ENCODE peak calls at places on chromosomes 16 and 17, in eight cellular contexts. F, N, X, J, C, T, Q and B are unnamed samples.

GRCh38 chr16:85029413-85029794 is 1.8 kb downstream of the KIAA0513 start:
- DNase-seq in Q (peak), T (no peak), J (peak), F (peak), N (no peak), C (peak), X (no peak), B (no peak)

GRCh38 chr16:54233626-54234025 is 53.0 kb downstream of the IRX3 start:
- DNase-seq in N (no peak), C (no peak), F (no peak), T (no peak), Q (no peak), X (no peak), J (no peak), B (no peak)

GRCh38 chr17:78745407-78746088 is 36.5 kb downstream of the CYTH1 start:
- DNase-seq in Q (no peak), F (peak), X (peak), T (no peak), J (peak), N (no peak), C (no peak), B (no peak)

GRCh38 chr17:48676963-48677558 is 45.3 kb downstream of the PRAC1 start:
- DNase-seq in F (no peak), C (no peak), J (no peak), T (no peak), N (no peak), Q (no peak), X (no peak), B (no peak)

GRCh38 chr17:17062356-17062755 is 20.1 kb downstream of the MPRIP start:
- DNase-seq in Q (no peak), J (no peak), X (peak), F (no peak), N (no peak), T (no peak), C (no peak), B (no peak)

GRCh38 chr16:14215941-14216340 is 144.8 kb downstream of the MRTFB start:
- DNase-seq in T (no peak), N (no peak), Q (no peak), C (no peak), F (no peak), J (no peak), X (no peak), B (no peak)

GRCh38 chr16:24995469-24995868 is 19.7 kb downstream of the ARHGAP17 start:
- DNase-seq in Q (no peak), C (no peak), X (no peak), J (no peak), T (no peak), F (no peak), N (no peak), B (no peak)

GRCh38 chr17:35889818-35890773 is 9.9 kb upstream of the CCL5 start:
- DNase-seq in F (peak), X (peak), Q (no peak), C (no peak), J (peak), N (peak), T (no peak), B (peak)

GRCh38 chr16:20660325-20660724 is 37.2 kb downstream of the ACSM1 start:
- DNase-seq in T (no peak), C (no peak), Q (no peak), J (no peak), X (no peak), F (no peak), N (no peak), B (no peak)

GRCh38 chr17:17151962-17152361 is 54.2 kb downstream of the PLD6 start:
- DNase-seq in Q (no peak), N (no peak), F (peak), C (no peak), J (peak), T (no peak), X (peak), B (peak)

GRCh38 chr17:78365561-78366108 is 5.8 kb upstream of the SOCS3 start:
- DNase-seq in Q (no peak), N (no peak), X (peak), C (no peak), T (no peak), J (no peak), F (peak), B (no peak)

GRCh38 chr16:12907670-12908233 is 6.4 kb downstream of the SHISA9 start:
- DNase-seq in J (no peak), C (no peak), X (no peak), Q (no peak), N (no peak), T (no peak), F (peak), B (no peak)

GRCh38 chr17:58329808-58330543 is 1.4 kb upstream of the TSPOAP1 start:
- DNase-seq in Q (no peak), C (peak), N (no peak), X (no peak), T (no peak), F (no peak), J (no peak), B (no peak)

GRCh38 chr17:82396601-82397435 is 21.3 kb upstream of the HEXD start:
- DNase-seq in X (peak), N (no peak), C (no peak), Q (no peak), F (peak), T (no peak), J (no peak), B (no peak)

GRCh38 chr17:30556374-30557332 is 79.4 kb downstream of the GOSR1 start:
- DNase-seq in Q (no peak), T (no peak), C (no peak), N (no peak), F (no peak), J (no peak), X (no peak), B (no peak)

GRCh38 chr16:12017583-12017982 is 41.0 kb downstream of the SNX29 start:
- DNase-seq in T (no peak), F (no peak), N (no peak), X (peak), C (no peak), Q (no peak), J (no peak), B (no peak)

GRCh38 chr16:17921357-17921978 is 415.1 kb downstream of the NPIPA8 start:
- DNase-seq in N (no peak), Q (peak), J (no peak), C (peak), F (no peak), X (no peak), T (peak), B (no peak)

GRCh38 chr16:84059946-84060901 is 17.6 kb upstream of the SLC38A8 start:
- DNase-seq in X (no peak), F (no peak), T (no peak), C (no peak), N (no peak), J (no peak), Q (no peak), B (no peak)

GRCh38 chr17:17305282-17305801 is 2.2 kb downstream of the NT5M start:
- DNase-seq in F (no peak), X (peak), C (peak), Q (peak), J (no peak), N (peak), T (no peak), B (no peak)

GRCh38 chr17:54948380-54948779 is 20.1 kb downstream of the COX11 start:
- DNase-seq in J (no peak), C (no peak), T (no peak), N (no peak), Q (no peak), X (peak), F (peak), B (no peak)

GRCh38 chr17:44198721-44199552 is 747 bp downstream of the ATXN7L3 start:
- DNase-seq in Q (peak), J (no peak), X (peak), T (peak), N (no peak), F (no peak), C (peak), B (no peak)

GRCh38 chr16:1687427-1688316 is 9.6 kb downstream of the JPT2 start:
- DNase-seq in F (peak), Q (no peak), C (no peak), X (no peak), N (no peak), T (no peak), J (peak), B (no peak)

GRCh38 chr17:18959071-18959844 is 7.3 kb downstream of the SLC5A10 start:
- DNase-seq in F (no peak), C (no peak), J (no peak), Q (no peak), N (no peak), T (no peak), X (peak), B (no peak)

GRCh38 chr17:8728251-8728925 is 16.2 kb downstream of the CCDC42 start:
- DNase-seq in T (no peak), N (no peak), C (no peak), F (no peak), J (no peak), Q (no peak), X (no peak), B (no peak)

GRCh38 chr16:84546669-84547538 is 42.4 kb upstream of the MEAK7 start:
- DNase-seq in F (no peak), Q (no peak), C (no peak), N (no peak), X (no peak), J (no peak), T (no peak), B (no peak)

GRCh38 chr16:5738586-5738985 is 641.0 kb upstream of the EEF2KMT start:
- DNase-seq in N (no peak), C (no peak), Q (no peak), X (no peak), J (no peak), T (no peak), F (no peak), B (no peak)

GRCh38 chr17:74325743-74326379 is at the start of gene KIF19:
- DNase-seq in J (no peak), N (peak), Q (peak), T (no peak), X (no peak), C (peak), F (no peak), B (no peak)